ENCODE peak calls at places on chromosome 20, in six cellular contexts. G is spleen, U is ovary, S is thyroid gland, X is body of pancreas, M is adrenal gland. C is an unnamed sample.

GRCh38 chr20:17543531-17543961 is 12.4 kb upstream of the BFSP1 start:
- DNase-seq in G (no peak), U (no peak), S (no peak), X (no peak), M (no peak), C (no peak)

GRCh38 chr20:63013207-63013606 is 6.4 kb upstream of the BHLHE23 start:
- DNase-seq in G (no peak), U (no peak), S (no peak), X (no peak), M (no peak), C (no peak)

GRCh38 chr20:48789185-48789668 is 38.6 kb downstream of the PREX1 start:
- DNase-seq in G (peak), U (no peak), S (no peak), X (no peak), M (no peak), C (no peak)

GRCh38 chr20:32764000-32764960 is 2.1 kb downstream of the DNMT3B start:
- DNase-seq in G (no peak), U (no peak), S (no peak), X (no peak), M (no peak), C (no peak)

GRCh38 chr20:37523012-37523391 is 2.0 kb downstream of the NNAT start:
- DNase-seq in G (peak), U (no peak), S (peak), X (no peak), M (no peak), C (no peak)

GRCh38 chr20:48286571-48287551 is 501.6 kb upstream of the SULF2 start:
- DNase-seq in G (no peak), U (peak), S (no peak), X (no peak), M (peak), C (no peak)

GRCh38 chr20:64036346-64037198 is 590 bp downstream of the C20orf204 start:
- DNase-seq in G (peak), U (no peak), S (no peak), X (no peak), M (no peak), C (no peak)

GRCh38 chr20:19419420-19419819 is 207.0 kb downstream of the SLC24A3 start:
- DNase-seq in G (no peak), U (no peak), S (no peak), X (no peak), M (no peak), C (no peak)

GRCh38 chr20:47529840-47530239 is 28.2 kb downstream of the NCOA3 start:
- DNase-seq in G (no peak), U (no peak), S (no peak), X (no peak), M (no peak), C (no peak)

GRCh38 chr20:23235173-23236027 is 115.2 kb upstream of the NXT1 start:
- DNase-seq in G (peak), U (peak), S (peak), X (peak), M (peak), C (peak)

DNA sequence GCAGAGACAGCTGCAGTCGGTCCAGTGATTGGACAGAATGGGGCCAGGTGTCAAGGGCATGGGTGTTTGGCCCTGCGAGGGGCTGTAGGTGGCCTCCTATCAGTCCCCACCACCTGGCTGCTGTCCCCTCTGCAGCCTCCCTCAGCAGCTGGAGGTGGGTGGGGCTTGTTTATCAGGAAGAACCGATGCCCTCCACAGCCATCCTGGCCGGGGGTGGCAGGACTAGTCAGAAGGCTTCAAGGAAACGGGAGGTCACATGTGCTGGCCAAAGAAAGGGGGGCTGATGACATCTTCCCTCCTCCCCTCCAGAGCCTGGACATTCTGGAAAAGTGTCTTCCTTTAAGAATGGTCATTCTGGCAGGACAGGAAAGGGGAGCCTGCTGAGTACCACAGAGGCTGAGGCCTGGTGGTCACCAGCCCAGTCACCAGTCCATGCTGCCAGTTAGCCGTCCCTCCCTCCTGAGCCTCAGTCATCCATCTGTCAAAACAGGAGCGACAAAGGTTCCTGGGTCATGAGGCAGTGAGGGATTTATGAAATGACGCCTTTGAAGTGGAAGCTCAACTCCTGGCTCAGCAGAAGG is 4.1 kb downstream of the FAM210B start:
- DNase-seq in G (peak), U (peak), S (peak), X (no peak), M (peak), C (no peak)
- TF ChIP-seq POLR2A in G (no peak), U (no peak), S (no peak), X (no peak), M (no peak), C (no peak)

GRCh38 chr20:4681441-4681840 is 40.3 kb upstream of the PRND start:
- DNase-seq in G (no peak), U (no peak), S (no peak), X (no peak), M (no peak), C (no peak)
- TF ChIP-seq CTCF in G (no peak), U (no peak), S (no peak), X (no peak), M (no peak), C (no peak)

DNA sequence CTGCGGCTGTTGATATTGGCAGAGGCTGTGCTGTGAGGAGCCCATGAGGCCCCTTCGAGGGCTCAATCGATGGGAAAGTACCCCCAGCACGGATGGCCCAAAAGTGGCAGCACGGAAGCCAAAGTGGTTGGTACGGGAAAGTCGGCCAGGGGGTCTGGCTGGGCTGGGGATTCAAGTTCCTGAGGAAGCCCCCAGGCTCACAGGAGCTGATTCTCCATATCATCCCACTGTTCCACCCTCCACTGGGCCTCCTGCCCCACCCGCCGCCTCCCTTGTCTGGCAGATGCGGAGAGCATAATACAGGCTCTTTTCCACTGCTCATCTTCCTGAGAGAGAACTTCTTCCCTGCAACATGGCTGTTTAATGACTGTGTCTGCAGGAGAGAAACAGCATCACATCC is 217.8 kb upstream of the CST7 start:
- DNase-seq in G (no peak), U (no peak), S (no peak), X (no peak), M (no peak), C (no peak)
- H3K4me3 ChIP-seq in G (no peak), U (no peak), S (no peak), X (no peak), M (no peak), C (no peak)

GRCh38 chr20:50792708-50793574 is 1.9 kb upstream of the BCAS4 start:
- DNase-seq in G (peak), U (no peak), S (no peak), X (no peak), M (no peak), C (no peak)

GRCh38 chr20:50794181-50794845 is 548 bp upstream of the BCAS4 start:
- DNase-seq in G (peak), U (peak), S (no peak), X (no peak), M (peak), C (no peak)

GRCh38 chr20:50798650-50799049 is 3.8 kb downstream of the BCAS4 start:
- DNase-seq in G (peak), U (no peak), S (no peak), X (no peak), M (no peak), C (no peak)

GRCh38 chr20:50797142-50797541 is 2.3 kb downstream of the BCAS4 start:
- DNase-seq in G (no peak), U (no peak), S (no peak), X (no peak), M (no peak), C (no peak)

GRCh38 chr20:50794846-50795634 is at the start of gene BCAS4:
- DNase-seq in G (peak), U (peak), S (peak), X (peak), M (peak), C (peak)
- TF ChIP-seq POLR2A in G (no peak), U (no peak), S (no peak), X (no peak), M (no peak), C (no peak)

C was measured in prostate gland.